ENCODE peak calls at places on chromosome 4, in seven cellular contexts. H is tibial artery; J is SJSA1; S is naive thymus-derived CD4-positive, alpha-beta T cell; E is spleen; I is right lobe of liver; D is tibial nerve. Y is an unnamed sample.

GRCh38 chr4:48746608-48747374 is 33.3 kb downstream of the FRYL start:
- DNase-seq in S (no peak), I (peak; percentile 54), D (no peak), E (no peak), H (no peak), J (no peak), Y (no peak)

GRCh38 chr4:72567821-72568620 is 1.0 kb downstream of the ADAMTS3 start:
- DNase-seq in H (peak; percentile 64), D (peak; percentile 21), E (peak; percentile 84), S (no peak), I (peak; percentile 56), J (peak; percentile 60), Y (peak; percentile 30)

GRCh38 chr4:166460769-166461550 is 587.9 kb downstream of the TLL1 start:
- DNase-seq in I (no peak), S (no peak), H (no peak), J (no peak), D (no peak), E (no peak), Y (no peak)

GRCh38 chr4:134807231-134807745 is 605.7 kb upstream of the PABPC4L start:
- DNase-seq in S (no peak), J (no peak), E (no peak), I (no peak), H (no peak), D (no peak), Y (no peak)

GRCh38 chr4:30716671-30717207 is 3.4 kb upstream of the PCDH7 start:
- DNase-seq in S (no peak), D (no peak), H (no peak), E (no peak), I (no peak), J (no peak), Y (no peak)

GRCh38 chr4:166422475-166422874 is 549.4 kb downstream of the TLL1 start:
- DNase-seq in I (no peak), E (no peak), J (no peak), H (no peak), S (no peak), D (no peak), Y (no peak)

GRCh38 chr4:38670939-38671593 is 7.1 kb downstream of the KLF3 start:
- DNase-seq in D (no peak), J (no peak), I (no peak), E (no peak), S (no peak), H (no peak), Y (no peak)

GRCh38 chr4:112036881-112037280 is 108.4 kb upstream of the FAM241A start:
- DNase-seq in J (no peak), S (no peak), E (no peak), I (no peak), D (no peak), H (no peak), Y (no peak)

GRCh38 chr4:168480991-168481588 is 798 bp upstream of the DDX60L start:
- DNase-seq in H (no peak), I (no peak), E (no peak), D (no peak), S (peak; percentile 22), J (peak; percentile 96), Y (no peak)

GRCh38 chr4:55038176-55038890 is 87.1 kb downstream of the KDR start:
- DNase-seq in S (no peak), J (no peak), I (no peak), D (no peak), E (no peak), H (peak; percentile 34), Y (no peak)

GRCh38 chr4:110099638-110100037 is 98.8 kb downstream of the ELOVL6 start:
- DNase-seq in J (no peak), D (no peak), H (no peak), E (no peak), S (no peak), I (no peak), Y (no peak)

GRCh38 chr4:165398570-165398969 is 19.8 kb downstream of the CPE start:
- DNase-seq in H (no peak), E (no peak), I (no peak), J (no peak), D (no peak), S (no peak), Y (no peak)

DNA sequence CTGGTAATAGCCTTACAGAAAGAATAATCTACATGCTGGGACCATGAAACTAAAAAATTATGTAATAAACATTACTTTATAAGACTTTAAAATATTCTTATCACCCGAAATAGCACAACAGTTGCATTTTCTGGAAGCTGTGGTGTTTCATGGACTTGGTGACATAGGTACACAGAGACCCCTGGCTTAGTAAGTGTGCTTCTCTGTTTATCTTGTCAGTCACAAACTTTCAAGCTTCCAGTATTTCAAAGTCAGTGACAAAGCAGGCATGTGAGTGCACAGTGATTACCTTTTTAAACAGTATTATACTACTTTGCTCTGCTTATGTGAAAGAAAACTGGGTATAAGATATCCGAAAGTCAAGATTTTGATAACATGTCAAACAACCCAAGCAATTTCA is 84.3 kb downstream of the PAPSS1 start:
- DNase-seq in H (no peak), E (no peak), S (no peak), D (no peak), J (no peak), I (no peak), Y (no peak)
- H3K27ac ChIP-seq in H (no peak overlapping the region), E (no peak overlapping the region), S (no peak overlapping the region), D (no peak overlapping the region), J (no peak overlapping the region), I (no peak overlapping the region), Y (no peak overlapping the region)

GRCh38 chr4:9987749-9988346 is 33.4 kb downstream of the SLC2A9 start:
- DNase-seq in E (no peak), I (no peak), H (no peak), S (no peak), D (no peak), J (no peak), Y (no peak)
- H3K4me3 ChIP-seq in E (no peak overlapping the region), I (no peak overlapping the region), H (no peak overlapping the region), S (no peak overlapping the region), D (no peak overlapping the region), J (no peak overlapping the region), Y (no peak overlapping the region)

DNA sequence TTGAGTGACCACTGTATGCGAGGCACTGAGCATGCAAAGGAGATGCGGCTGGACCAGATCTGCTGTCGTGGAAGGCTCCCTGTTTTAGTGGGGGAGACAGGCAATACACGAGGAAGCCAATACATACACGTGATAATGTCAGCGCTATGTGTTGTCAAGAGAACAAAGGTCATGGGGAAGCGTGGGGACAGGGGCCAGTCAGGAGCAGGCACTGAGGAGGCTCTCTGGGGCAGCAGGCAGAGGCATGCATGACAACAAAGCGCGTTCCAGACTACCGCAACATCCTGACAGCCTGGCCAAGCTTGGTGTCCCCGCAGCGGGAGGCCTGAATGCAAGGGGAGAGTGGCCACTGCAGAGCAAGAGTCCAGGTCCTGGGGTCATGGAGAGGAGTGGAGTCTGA is 61.9 kb downstream of the DCTD start:
- DNase-seq in J (no peak), S (no peak), I (no peak), E (peak; percentile 65), D (no peak), H (no peak), Y (no peak)
- H3K27ac ChIP-seq in J (no peak overlapping the region), S (no peak overlapping the region), I (no peak overlapping the region), E (no peak overlapping the region), D (no peak overlapping the region), H (no peak overlapping the region), Y (no peak overlapping the region)

GRCh38 chr4:88820723-88821368 is 123.2 kb upstream of the NAP1L5 start:
- DNase-seq in S (no peak), H (no peak), E (no peak), J (no peak), I (no peak), D (no peak), Y (no peak)

GRCh38 chr4:88822034-88822433 is 124.4 kb upstream of the NAP1L5 start:
- DNase-seq in E (no peak), J (no peak), D (no peak), H (no peak), I (no peak), S (no peak), Y (no peak)

GRCh38 chr4:88817740-88818139 is 120.1 kb upstream of the NAP1L5 start:
- DNase-seq in D (no peak), E (no peak), I (no peak), J (no peak), S (no peak), H (no peak), Y (no peak)

GRCh38 chr4:88823058-88823919 is 125.7 kb upstream of the NAP1L5 start:
- DNase-seq in S (peak; percentile 62), I (peak; percentile 91), D (peak; percentile 73), E (peak; percentile 91), J (peak; percentile 80), H (peak; percentile 94), Y (peak; percentile 93)

DNA sequence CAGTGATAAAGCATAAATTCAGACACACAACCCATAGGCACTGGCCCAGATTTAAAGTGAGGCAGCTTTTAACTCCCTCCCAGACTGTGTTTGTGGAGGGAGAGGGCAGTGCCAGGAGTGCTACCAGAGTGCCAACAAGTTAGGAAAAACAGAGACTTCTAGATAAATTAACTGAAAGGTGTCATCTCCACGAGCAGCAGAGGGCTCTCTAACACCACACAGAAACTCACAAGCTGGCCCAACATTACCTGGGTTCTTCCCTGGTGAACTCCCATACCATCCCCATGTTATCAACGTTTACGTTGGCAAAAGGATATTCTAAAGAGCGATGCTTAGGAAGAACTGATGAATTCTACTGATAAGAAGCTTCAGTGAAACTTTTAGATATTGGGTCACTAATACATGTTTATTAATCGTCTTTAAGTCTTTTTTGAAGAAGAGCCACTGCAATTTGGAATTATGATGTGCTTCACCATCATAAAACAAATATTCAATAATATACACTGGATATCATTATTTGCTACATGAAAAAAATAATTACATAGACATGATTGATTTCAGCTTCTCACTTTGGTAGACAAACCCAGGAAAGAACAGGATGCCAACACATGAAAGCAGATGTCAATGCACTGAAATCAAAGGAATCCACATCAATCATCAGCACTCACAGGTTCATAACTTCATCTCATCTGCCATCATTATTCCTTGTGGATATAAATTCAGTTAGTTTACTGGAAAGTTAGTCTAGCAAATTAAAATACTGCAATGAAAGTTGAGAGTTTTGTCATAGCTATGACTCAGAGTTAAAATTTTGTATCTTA is 121.2 kb upstream of the NAP1L5 start:
- DNase-seq in J (peak; percentile 23), H (peak; percentile 47), I (peak; percentile 66), E (no peak), S (no peak), D (no peak), Y (no peak)
- H3K4me3 ChIP-seq in J (no peak overlapping the region), H (no peak overlapping the region), I (no peak overlapping the region), E (no peak overlapping the region), S (no peak overlapping the region), D (no peak overlapping the region), Y (no peak overlapping the region)

GRCh38 chr4:52843351-52843750 is 18.8 kb upstream of the RASL11B start:
- DNase-seq in J (no peak), H (no peak), I (no peak), D (no peak), S (no peak), E (no peak), Y (no peak)
- H3K27ac ChIP-seq in J (no peak overlapping the region), H (no peak overlapping the region), I (no peak overlapping the region), D (no peak overlapping the region), S (no peak overlapping the region), E (no peak overlapping the region), Y (no peak overlapping the region)